ENCODE peak calls at places on chromosomes 2 and 18, in six cellular contexts. X is H9, J is IMR-90, Y is H1, N is mesenchymal stem cell, T is trophoblast cell. S is an unnamed sample.

GRCh38 chr2:131105950-131106801 is 1.0 kb downstream of the PLEKHB2 start:
- DNase-seq in Y (no peak), T (peak; percentile 46), J (peak; percentile 53), N (peak; percentile 80), X (no peak), S (no peak)

GRCh38 chr2:129233751-129234406 is 745.6 kb upstream of the RAB6C start:
- DNase-seq in J (no peak), T (no peak), X (no peak), N (peak; percentile 43), Y (no peak), S (peak; percentile 6)

GRCh38 chr18:8730080-8730827 is 24.9 kb downstream of the MTCL1 start:
- DNase-seq in X (no peak), T (peak; percentile 13), Y (no peak), J (peak; percentile 94), N (peak; percentile 83), S (no peak)

GRCh38 chr2:8315766-8316165 is 366.1 kb upstream of the ID2 start:
- DNase-seq in T (peak; percentile 79), Y (no peak), X (peak; percentile 57), J (peak; percentile 44), N (peak; percentile 63), S (no peak)

GRCh38 chr2:212549463-212549862 is 10.9 kb upstream of the ERBB4 start:
- DNase-seq in Y (no peak), T (no peak), X (no peak), N (no peak), J (no peak), S (no peak)

GRCh38 chr2:12796617-12797016 is 79.9 kb downstream of the TRIB2 start:
- DNase-seq in N (peak; percentile 38), X (no peak), Y (no peak), T (no peak), J (no peak), S (no peak)

GRCh38 chr18:55912919-55913318 is 324.9 kb upstream of the TCF4 start:
- DNase-seq in J (no peak), N (no peak), X (no peak), Y (no peak), T (no peak), S (no peak)

GRCh38 chr2:240622631-240623235 is 2.5 kb upstream of the GPR35 start:
- DNase-seq in X (no peak), N (no peak), Y (no peak), J (no peak), T (no peak), S (no peak)

GRCh38 chr18:70422061-70422965 is 133.5 kb downstream of the SOCS6 start:
- DNase-seq in J (peak; percentile 93), N (peak; percentile 94), T (peak; percentile 10), X (no peak), Y (no peak), S (no peak)

GRCh38 chr2:215003001-215003400 is 135.4 kb downstream of the ABCA12 start:
- DNase-seq in T (no peak), X (no peak), J (peak; percentile 1), Y (no peak), N (no peak), S (peak; percentile 4)

GRCh38 chr2:217642944-217643343 is 359.9 kb downstream of the TNS1 start:
- DNase-seq in J (no peak), X (no peak), Y (no peak), N (no peak), T (no peak), S (no peak)

GRCh38 chr2:236679906-236680305 is 110.3 kb downstream of the ACKR3 start:
- DNase-seq in X (no peak), N (peak; percentile 89), T (no peak), J (peak; percentile 40), Y (no peak), S (no peak)

GRCh38 chr2:240615830-240616547 is 9.3 kb upstream of the GPR35 start:
- DNase-seq in T (no peak), N (no peak), X (no peak), Y (no peak), J (no peak), S (no peak)

GRCh38 chr18:908631-909621 is 4.3 kb downstream of the ADCYAP1 start:
- DNase-seq in T (no peak), Y (no peak), N (peak; percentile 25), J (no peak), X (peak; percentile 36), S (no peak)

GRCh38 chr2:187422277-187422676 is 25.8 kb downstream of the CALCRL start:
- DNase-seq in J (no peak), N (no peak), X (no peak), T (no peak), Y (no peak), S (no peak)

DNA sequence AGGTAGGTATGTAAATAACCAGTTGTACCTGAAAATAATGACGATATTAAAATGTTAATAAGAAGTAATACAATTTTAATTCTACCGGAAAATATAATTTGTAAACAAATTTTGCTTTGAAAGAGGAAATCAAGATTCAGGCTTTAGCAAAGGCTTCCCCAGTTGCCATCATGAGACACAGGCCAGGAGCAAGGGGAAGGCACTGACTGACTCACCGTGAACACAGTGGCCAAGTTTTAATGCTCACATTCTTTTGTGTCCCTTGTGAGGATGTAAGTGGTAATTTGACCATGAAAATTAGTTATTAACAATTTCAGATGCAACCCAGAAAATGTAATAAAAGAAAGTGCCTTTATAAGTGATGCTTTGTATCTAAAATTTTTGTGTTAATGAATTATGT is 164.1 kb downstream of the GREB1L start:
- DNase-seq in J (no peak), X (no peak), N (no peak), Y (no peak), T (no peak), S (no peak)
- H4K91ac ChIP-seq in J (no peak overlapping the region), X (no peak overlapping the region), N (no peak overlapping the region), Y (no peak overlapping the region), T (no peak overlapping the region), S (no peak overlapping the region)

DNA sequence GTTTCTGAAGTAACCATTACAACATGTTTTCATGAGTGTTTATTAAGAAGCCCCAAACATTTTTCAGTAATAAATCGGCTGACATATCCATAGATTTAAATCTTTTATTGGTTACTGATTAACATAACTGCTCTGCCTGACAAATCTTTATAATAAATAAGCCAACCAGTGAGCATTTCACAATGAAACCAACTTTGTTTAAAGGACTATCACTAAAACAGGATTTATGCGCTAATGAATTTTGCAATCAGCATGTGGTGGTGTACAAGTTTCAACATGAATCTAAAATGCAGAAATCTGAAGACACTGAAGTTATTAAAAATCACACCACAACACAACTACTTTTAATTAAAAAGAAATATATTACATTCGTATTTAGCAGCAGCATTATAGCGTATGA is 166.7 kb downstream of the MEIS1 start:
- DNase-seq in Y (no peak), T (no peak), J (no peak), N (peak; percentile 29), X (no peak), S (no peak)
- H3K4ac ChIP-seq in Y (no peak overlapping the region), T (no peak overlapping the region), J (no peak overlapping the region), N (no peak overlapping the region), X (no peak overlapping the region), S (no peak overlapping the region)

GRCh38 chr2:164840930-164841718 is 499 bp downstream of the COBLL1 start:
- DNase-seq in Y (peak; percentile 79), J (peak; percentile 32), N (peak; percentile 80), X (peak; percentile 72), T (peak; percentile 91), S (peak; percentile 71)
- H4K91ac ChIP-seq in Y (no peak overlapping the region), J (no peak overlapping the region), N (no peak overlapping the region), X (no peak overlapping the region), T (peak overlapping the region; percentile 99), S (no peak overlapping the region)

GRCh38 chr18:6741290-6741689 is 11.8 kb downstream of the ARHGAP28 start:
- DNase-seq in T (no peak), J (peak; percentile 100), Y (no peak), X (no peak), N (peak; percentile 97), S (no peak)
- H3K4ac ChIP-seq in T (no peak overlapping the region), J (peak overlapping the region; percentile 91), Y (no peak overlapping the region), X (no peak overlapping the region), N (no peak overlapping the region), S (no peak overlapping the region)

DNA sequence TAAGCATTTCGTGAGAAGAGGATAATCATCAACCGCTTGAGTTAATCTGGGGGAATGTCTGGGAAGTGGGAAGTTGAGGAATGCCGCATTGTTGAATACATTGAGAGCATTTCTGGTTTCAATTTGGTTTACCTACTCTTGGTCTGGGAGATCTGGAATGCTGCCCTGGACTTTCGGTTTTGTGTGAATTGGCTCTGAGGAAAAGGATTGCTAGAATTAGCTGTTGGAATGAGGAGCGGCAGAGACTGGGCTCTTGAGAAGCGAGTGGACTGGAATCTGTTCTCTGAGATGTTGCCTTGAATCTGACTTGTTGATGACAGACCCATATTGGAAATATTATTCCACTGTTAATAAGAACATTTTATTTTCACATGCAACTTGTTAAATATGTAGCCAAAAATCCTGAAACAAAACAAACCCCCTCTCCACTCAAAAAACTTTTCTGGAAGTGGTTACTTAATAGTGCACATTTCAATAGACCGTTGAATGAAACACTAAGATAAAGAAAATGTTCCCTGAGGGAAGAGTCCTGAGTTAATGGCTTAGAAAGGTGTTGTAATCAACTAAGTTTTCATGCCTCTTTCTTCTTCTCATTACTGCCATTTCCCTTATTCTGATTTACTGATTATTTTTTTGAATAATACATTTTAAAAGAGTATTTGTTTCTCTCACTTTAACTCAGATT is 50.8 kb downstream of the PTPRM start:
- DNase-seq in Y (no peak), N (peak; percentile 75), J (peak; percentile 70), T (peak; percentile 74), X (no peak), S (peak; percentile 29)
- H4K91ac ChIP-seq in Y (no peak overlapping the region), N (no peak overlapping the region), J (no peak overlapping the region), T (no peak overlapping the region), X (no peak overlapping the region), S (no peak overlapping the region)

GRCh38 chr2:63866009-63866709 is 24.5 kb downstream of the UGP2 start:
- DNase-seq in N (peak; percentile 45), T (no peak), Y (no peak), X (no peak), J (peak; percentile 52), S (no peak)

GRCh38 chr2:63861220-63861822 is 19.6 kb downstream of the UGP2 start:
- DNase-seq in T (peak; percentile 59), J (peak; percentile 58), Y (no peak), X (no peak), N (peak; percentile 71), S (no peak)

GRCh38 chr2:63863707-63864106 is 22.0 kb downstream of the UGP2 start:
- DNase-seq in T (no peak), N (no peak), Y (no peak), J (no peak), X (no peak), S (no peak)

GRCh38 chr2:63862802-63863201 is 21.1 kb downstream of the UGP2 start:
- DNase-seq in X (no peak), J (peak; percentile 48), T (peak; percentile 75), Y (no peak), N (no peak), S (no peak)

DNA sequence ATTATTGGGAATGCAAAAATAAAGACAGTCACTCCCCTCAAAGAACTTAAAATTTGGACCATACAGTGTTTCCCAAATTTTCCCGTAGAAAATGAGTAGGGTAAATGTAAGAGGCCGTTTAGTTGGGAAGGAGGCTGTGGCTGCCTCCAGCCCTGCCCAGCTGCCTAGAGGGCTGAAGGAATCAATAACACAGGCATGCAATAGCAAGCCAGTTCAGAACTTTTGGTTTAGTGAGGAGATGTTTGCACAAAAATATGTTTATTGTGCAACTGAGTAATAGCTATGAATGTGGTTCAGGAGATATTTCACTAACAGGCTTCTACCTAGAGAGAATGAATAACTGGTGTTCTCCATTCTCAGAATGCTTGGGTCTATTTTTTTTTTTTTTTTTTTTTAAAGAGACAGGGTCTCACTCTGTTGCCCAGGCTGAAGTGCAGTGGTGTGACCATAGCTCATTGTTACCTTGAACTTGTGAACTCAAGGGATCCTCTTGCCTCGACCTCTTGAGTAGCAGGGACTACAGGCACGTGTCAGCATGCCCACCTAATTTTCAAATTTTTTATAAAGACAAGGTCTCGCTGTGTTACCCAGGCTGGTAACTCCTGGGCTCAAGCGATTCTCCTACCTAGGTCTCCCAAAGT is 23.6 kb downstream of the UGP2 start:
- DNase-seq in Y (no peak), J (peak; percentile 60), X (no peak), N (no peak), T (no peak), S (no peak)
- H3K4ac ChIP-seq in Y (no peak overlapping the region), J (no peak overlapping the region), X (no peak overlapping the region), N (no peak overlapping the region), T (peak overlapping the region; percentile 86), S (no peak overlapping the region)

S was measured in neuronal stem cell.